ENCODE peak calls at places on chromosomes 12 and 14, in five cellular contexts. C is ascending aorta; D is neural progenitor cell; V is aorta; Y is effector memory CD4-positive, alpha-beta T cell. W is an unnamed sample.

GRCh38 chr12:14547571-14547970 is 20.1 kb downstream of the PLBD1 start:
- DNase-seq in C (no peak), D (no peak), V (no peak), Y (no peak), W (no peak)

GRCh38 chr14:95394981-95395737 is 75.5 kb upstream of the CLMN start:
- DNase-seq in C (no peak), D (no peak), V (no peak), Y (no peak), W (peak; percentile 69)

GRCh38 chr14:103696027-103696402 is 19.2 kb downstream of the XRCC3 start:
- DNase-seq in C (no peak), D (no peak), V (no peak), Y (no peak), W (no peak)

GRCh38 chr14:50007123-50007903 is 109.1 kb downstream of the VCPKMT start:
- DNase-seq in C (no peak), D (no peak), V (no peak), Y (no peak), W (no peak)

GRCh38 chr12:95623554-95624170 is 72.4 kb upstream of the USP44 start:
- DNase-seq in C (no peak), D (peak; percentile 92), V (peak; percentile 82), Y (peak; percentile 4), W (peak; percentile 89)

GRCh38 chr12:105672576-105672975 is 342.1 kb downstream of the C12orf75 start:
- DNase-seq in C (no peak), D (no peak), V (peak; percentile 76), Y (no peak), W (no peak)

GRCh38 chr12:124720687-124721500 is 142.8 kb downstream of the SCARB1 start:
- DNase-seq in C (no peak), D (no peak), V (no peak), Y (no peak), W (peak; percentile 77)

GRCh38 chr14:99234366-99234765 is 37.6 kb downstream of the BCL11B start:
- DNase-seq in C (no peak), D (no peak), V (no peak), Y (no peak), W (no peak)

GRCh38 chr12:116919247-116919671 is 8.5 kb downstream of the FBXW8 start:
- DNase-seq in C (no peak), D (no peak), V (no peak), Y (no peak), W (no peak)

GRCh38 chr12:122227341-122227740 is 1.5 kb upstream of the DIABLO start:
- DNase-seq in C (no peak), D (no peak), V (no peak), Y (peak; percentile 34), W (no peak)

GRCh38 chr12:106673151-106673550 is 90.3 kb downstream of the RFX4 start:
- DNase-seq in C (no peak), D (peak; percentile 45), V (no peak), Y (no peak), W (no peak)

GRCh38 chr12:5512585-5512970 is 80.7 kb downstream of the NTF3 start:
- DNase-seq in C (no peak), D (no peak), V (no peak), Y (no peak), W (no peak)

DNA sequence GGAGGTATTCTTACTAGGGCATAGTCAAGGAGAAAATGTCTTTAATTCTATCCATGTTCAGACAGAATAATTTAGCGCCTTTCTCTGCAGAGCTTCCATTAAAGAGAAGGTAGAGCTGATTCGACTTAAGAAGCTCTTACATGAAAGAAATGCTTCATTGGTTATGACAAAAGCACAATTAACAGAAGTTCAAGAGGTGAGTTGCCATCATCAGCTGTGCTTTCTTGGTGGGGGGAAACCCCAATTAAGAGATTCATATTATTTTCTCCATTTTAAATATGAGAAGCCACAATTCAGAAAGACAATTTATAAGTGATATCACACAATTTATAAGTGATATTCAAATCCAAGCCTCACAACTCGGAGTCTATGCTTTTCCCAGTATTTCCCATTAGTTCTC is 27.8 kb downstream of the RPGRIP1 start:
- DNase-seq in C (no peak), D (no peak), V (no peak), Y (no peak), W (no peak)
- H3K4me3 ChIP-seq in C (no peak overlapping the region), D (peak overlapping the region; percentile 60), V (no peak overlapping the region), Y (no peak overlapping the region), W (no peak overlapping the region)

DNA sequence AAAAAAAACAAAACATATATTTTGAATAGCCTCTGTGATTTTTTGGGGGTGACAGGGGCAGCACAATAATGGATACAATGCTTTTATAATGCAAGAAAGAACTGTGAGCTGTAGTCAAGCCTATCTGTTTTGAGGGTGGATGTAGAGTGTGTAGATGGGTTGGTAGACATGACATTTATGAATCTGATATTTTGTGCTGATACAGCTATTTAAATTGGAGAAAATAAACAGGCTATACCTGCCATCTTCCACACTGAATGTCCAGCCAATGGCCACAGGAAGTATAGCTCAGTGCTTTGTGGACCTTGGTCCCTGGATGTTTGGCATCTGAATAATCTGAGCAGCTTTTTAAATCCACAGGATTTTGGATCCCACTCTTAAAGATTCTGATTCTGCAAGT is 175.0 kb downstream of the NEDD1 start:
- DNase-seq in C (no peak), D (no peak), V (no peak), Y (no peak), W (no peak)
- H3K27me3 ChIP-seq in C (no peaks in the 10 kb centered on the region), D (no peaks in the 10 kb centered on the region), V (no peaks in the 10 kb centered on the region), Y (no peaks in the 10 kb centered on the region), W (no peaks in the 10 kb centered on the region)

GRCh38 chr14:73715707-73716106 is 1.5 kb upstream of the PNMA1 start:
- DNase-seq in C (no peak), D (no peak), V (no peak), Y (no peak), W (no peak)
- H3K4me1 ChIP-seq in C (peaks cover 17% of the 10 kb centered on the region), D (peaks cover 47% of the 10 kb centered on the region), V (no peaks in the 10 kb centered on the region), Y (no peaks in the 10 kb centered on the region), W (peaks cover 16% of the 10 kb centered on the region)

DNA sequence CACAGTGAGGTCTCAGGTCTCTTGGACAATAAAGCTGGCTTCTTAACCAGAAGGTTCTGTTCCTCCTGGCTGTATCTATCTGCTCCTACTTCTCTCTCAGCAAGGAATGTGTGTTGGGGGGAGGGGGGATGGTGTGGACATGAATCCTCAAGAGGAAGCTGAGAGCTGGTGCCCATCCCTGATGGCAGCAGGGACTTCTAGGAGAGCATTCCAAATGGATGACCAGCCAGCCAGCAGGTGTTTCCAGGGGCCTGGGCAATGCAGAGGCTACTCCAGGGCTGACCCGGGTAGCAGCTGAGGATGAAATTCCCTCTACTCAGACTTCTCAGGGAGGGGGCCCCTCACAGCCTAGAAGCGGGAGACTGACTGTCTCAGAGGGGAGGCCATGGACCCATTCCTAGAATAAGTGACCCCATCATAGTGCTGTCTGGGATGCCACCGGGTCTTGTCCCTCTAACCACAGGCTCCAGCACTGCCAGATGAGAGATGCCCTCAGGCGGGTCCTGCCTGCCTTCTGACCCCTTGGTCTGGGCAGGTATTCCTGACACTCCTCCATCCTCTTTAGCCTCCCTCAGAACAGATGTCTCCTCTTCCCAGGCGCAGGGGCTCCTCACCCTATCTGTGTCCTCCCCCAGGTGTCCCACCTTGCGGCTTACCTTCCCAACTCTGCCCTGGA is 1.2 kb downstream of the RAB15 start:
- DNase-seq in C (no peak), D (no peak), V (no peak), Y (no peak), W (peak; percentile 20)
- H3K4me3 ChIP-seq in C (peak overlapping the region; percentile 69), D (peak overlapping the region; percentile 95), V (no peak overlapping the region), Y (peak overlapping the region; percentile 68), W (peak overlapping the region; percentile 70)

GRCh38 chr12:127722651-127723050 is 544.3 kb upstream of the TMEM132C start:
- DNase-seq in C (no peak), D (no peak), V (no peak), Y (no peak), W (no peak)

GRCh38 chr12:127716181-127716580 is 550.8 kb upstream of the TMEM132C start:
- DNase-seq in C (no peak), D (no peak), V (no peak), Y (no peak), W (no peak)

GRCh38 chr12:127712561-127712960 is 554.4 kb upstream of the TMEM132C start:
- DNase-seq in C (no peak), D (no peak), V (no peak), Y (no peak), W (no peak)

GRCh38 chr12:127720334-127720733 is 546.6 kb upstream of the TMEM132C start:
- DNase-seq in C (no peak), D (no peak), V (no peak), Y (no peak), W (no peak)

DNA sequence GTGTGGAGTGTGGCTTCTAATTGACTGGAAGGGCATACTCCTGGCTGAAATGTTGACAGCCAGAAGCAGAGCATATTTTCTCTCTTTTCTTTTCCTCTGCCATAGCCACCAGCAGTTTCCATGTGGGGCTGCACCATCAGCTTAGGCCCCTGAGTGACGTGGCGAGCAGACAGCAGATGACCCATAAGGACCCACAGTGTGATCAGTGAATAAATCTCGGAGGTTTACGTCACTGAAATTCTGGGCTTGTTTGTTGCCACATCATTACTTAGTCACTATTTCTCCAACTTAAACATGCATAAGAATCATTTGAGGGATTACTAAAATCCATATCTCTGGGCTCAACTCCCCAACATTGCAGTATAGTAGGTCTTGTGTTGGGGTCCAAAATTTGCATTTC is 549.7 kb upstream of the TMEM132C start:
- DNase-seq in C (no peak), D (no peak), V (no peak), Y (no peak), W (peak; percentile 54)
- H3K27me3 ChIP-seq in C (no peaks in the 10 kb centered on the region), D (no peaks in the 10 kb centered on the region), V (no peaks in the 10 kb centered on the region), Y (no peaks in the 10 kb centered on the region), W (no peaks in the 10 kb centered on the region)

W was measured in GM23248.